ENCODE peak calls at places on chromosome 7, in nine cellular contexts. K is stimulated activated CD4-positive, alpha-beta T cell treated with anti-CD3 and anti-CD28 coated beads, Interleukin-4, amount 100 ng/mL, for 24 hours; W is skeletal muscle cell; L is SK-N-SH; G is sciatic nerve; T is T-helper 9 cell; X is substantia nigra; V is nephron progenitor cell; U is activated CD4-positive, alpha-beta T cell treated with anti-CD3 and anti-CD28 coated beads, Interleukin-2, amount 10 ng/mL, durations not matched to agents 7 days and 5 days. E is an unnamed sample.

GRCh38 chr7:6175642-6176041 is 96.8 kb downstream of the CYTH3 start:
- DNase-seq in K (no peak), W (peak), L (no peak), G (no peak), T (no peak), X (no peak), V (no peak), U (no peak), E (no peak)

GRCh38 chr7:41825927-41826480 is 123.1 kb upstream of the INHBA start:
- DNase-seq in K (no peak), W (no peak), L (no peak), G (no peak), T (no peak), X (no peak), V (no peak), U (no peak), E (no peak)

GRCh38 chr7:44348851-44349781 is 23.7 kb upstream of the CAMK2B start:
- DNase-seq in K (no peak), W (no peak), L (no peak), G (no peak), T (no peak), X (no peak), V (no peak), U (no peak), E (no peak)

GRCh38 chr7:2853147-2853546 is 9.0 kb upstream of the GNA12 start:
- DNase-seq in K (no peak), W (peak), L (no peak), G (no peak), T (no peak), X (no peak), V (no peak), U (no peak), E (no peak)

GRCh38 chr7:94064541-94065191 is 60.5 kb upstream of the BET1 start:
- DNase-seq in K (no peak), W (no peak), L (peak), G (no peak), T (no peak), X (no peak), V (no peak), U (no peak), E (no peak)

GRCh38 chr7:100888988-100889760 is at the start of gene UFSP1:
- DNase-seq in K (no peak), W (no peak), L (no peak), G (no peak), T (no peak), X (no peak), V (peak), U (no peak), E (no peak)

GRCh38 chr7:37921340-37921805 is 933 bp downstream of the EPDR1 start:
- DNase-seq in K (no peak), W (no peak), L (peak), G (peak), T (no peak), X (no peak), V (no peak), U (no peak), E (peak)

GRCh38 chr7:1312098-1313070 is 79.7 kb downstream of the UNCX start:
- DNase-seq in K (no peak), W (no peak), L (no peak), G (no peak), T (no peak), X (no peak), V (no peak), U (no peak), E (no peak)

GRCh38 chr7:41199136-41199535 is 503.8 kb downstream of the INHBA start:
- DNase-seq in K (no peak), W (no peak), L (no peak), G (no peak), T (no peak), X (no peak), V (no peak), U (no peak), E (no peak)

GRCh38 chr7:4069268-4070095 is 612.6 kb upstream of the FOXK1 start:
- DNase-seq in K (no peak), W (no peak), L (no peak), G (no peak), T (no peak), X (no peak), V (no peak), U (no peak), E (no peak)

GRCh38 chr7:156999611-157000046 is 10.8 kb downstream of the MNX1 start:
- DNase-seq in K (no peak), W (no peak), L (peak), G (peak), T (no peak), X (no peak), V (no peak), U (no peak), E (no peak)

GRCh38 chr7:41029072-41029492 is 673.8 kb downstream of the INHBA start:
- DNase-seq in K (no peak), W (peak), L (no peak), G (no peak), T (no peak), X (no peak), V (no peak), U (no peak), E (no peak)

GRCh38 chr7:80392229-80393169 is 119.4 kb downstream of the GNAT3 start:
- DNase-seq in K (no peak), W (no peak), L (peak), G (no peak), T (no peak), X (no peak), V (no peak), U (no peak), E (no peak)

GRCh38 chr7:155788616-155789000 is 23.7 kb downstream of the SHH start:
- DNase-seq in K (no peak), W (no peak), L (peak), G (peak), T (no peak), X (no peak), V (no peak), U (no peak), E (no peak)